ENCODE peak calls at places on chromosome 11, in six cellular contexts. F is GM12865, A is kidney epithelial cell, D is astrocyte of the spinal cord, B is lower leg skin, T is sigmoid colon. K is an unnamed sample.

GRCh38 chr11:61482513-61482912 is 26.0 kb upstream of the LRRC10B start:
- DNase-seq in D (no peak), T (no peak), F (peak; percentile 29), B (no peak), A (no peak), K (no peak)

GRCh38 chr11:73140213-73141030 is 1.7 kb downstream of the FCHSD2 start:
- DNase-seq in F (peak; percentile 56), D (peak; percentile 49), B (no peak), A (no peak), T (no peak), K (no peak)

GRCh38 chr11:62054484-62055121 is 69.2 kb upstream of the INCENP start:
- DNase-seq in B (no peak), F (peak; percentile 70), A (no peak), D (peak; percentile 20), T (peak; percentile 69), K (no peak)

GRCh38 chr11:5369793-5370192 is 13.8 kb upstream of the OR51M1 start:
- DNase-seq in A (no peak), F (peak; percentile 12), D (peak; percentile 60), B (no peak), T (no peak), K (peak; percentile 14)

GRCh38 chr11:61980783-61981541 is 13.5 kb upstream of the FTH1 start:
- DNase-seq in D (no peak), A (no peak), T (no peak), B (no peak), F (no peak), K (no peak)

GRCh38 chr11:47508595-47509555 is 44.1 kb downstream of the CELF1 start:
- DNase-seq in D (no peak), F (peak; percentile 52), A (no peak), B (no peak), T (no peak), K (no peak)

GRCh38 chr11:94759522-94759921 is 8.6 kb upstream of the AMOTL1 start:
- DNase-seq in F (no peak), A (no peak), T (no peak), B (no peak), D (no peak), K (no peak)

GRCh38 chr11:126305699-126306098 is 1.8 kb downstream of the DCPS start:
- DNase-seq in T (no peak), B (no peak), F (peak; percentile 90), D (no peak), A (no peak), K (peak; percentile 73)

GRCh38 chr11:130706572-130706971 is 209.7 kb downstream of the SNX19 start:
- DNase-seq in A (no peak), T (no peak), D (peak; percentile 68), B (no peak), F (no peak), K (no peak)

GRCh38 chr11:47711816-47712215 is 3.4 kb downstream of the AGBL2 start:
- DNase-seq in B (no peak), F (no peak), A (no peak), D (no peak), T (no peak), K (no peak)

GRCh38 chr11:102328748-102329147 is 11.5 kb downstream of the BIRC3 start:
- DNase-seq in B (no peak), A (no peak), T (no peak), F (no peak), D (no peak), K (no peak)

GRCh38 chr11:110468095-110468494 is 38.3 kb downstream of the FDX1 start:
- DNase-seq in F (no peak), D (no peak), B (no peak), T (no peak), A (no peak), K (no peak)

GRCh38 chr11:111913031-111913861 is 712 bp downstream of the HSPB2 start:
- DNase-seq in B (no peak), T (peak; percentile 73), A (no peak), D (no peak), F (no peak), K (no peak)

GRCh38 chr11:130909650-130910049 is 6.6 kb downstream of the SNX19 start:
- DNase-seq in F (no peak), B (no peak), T (no peak), A (no peak), D (peak; percentile 68), K (no peak)

GRCh38 chr11:28659716-28660348 is 551.6 kb downstream of the METTL15 start:
- DNase-seq in B (no peak), F (no peak), T (no peak), A (no peak), D (no peak), K (no peak)

GRCh38 chr11:18721576-18722292 is 4.3 kb downstream of the IGSF22 start:
- DNase-seq in D (peak; percentile 31), F (peak; percentile 58), T (no peak), B (peak; percentile 47), A (no peak), K (peak; percentile 71)

GRCh38 chr11:80782135-80782885 is 1341.5 kb upstream of the TENM4 start:
- DNase-seq in D (no peak), A (no peak), F (no peak), T (no peak), B (no peak), K (no peak)

GRCh38 chr11:61918251-61919112 is 1.1 kb upstream of the RAB3IL1 start:
- DNase-seq in F (no peak), B (peak; percentile 65), T (peak; percentile 78), D (no peak), A (no peak), K (peak; percentile 31)

GRCh38 chr11:41379084-41379483 is 80.4 kb downstream of the LRRC4C start:
- DNase-seq in F (no peak), A (no peak), T (no peak), B (no peak), D (no peak), K (no peak)

GRCh38 chr11:115576606-115577005 is 72.4 kb upstream of the CADM1 start:
- DNase-seq in T (no peak), F (no peak), D (no peak), A (no peak), B (no peak), K (no peak)

GRCh38 chr11:69913591-69914285 is 94.5 kb upstream of the FGF3 start:
- DNase-seq in D (no peak), B (no peak), F (no peak), T (peak; percentile 36), A (no peak), K (no peak)

GRCh38 chr11:107397357-107397756 is 60.3 kb downstream of the CWF19L2 start:
- DNase-seq in B (no peak), T (no peak), F (no peak), A (no peak), D (no peak), K (no peak)

GRCh38 chr11:69934861-69935494 is 115.8 kb upstream of the FGF3 start:
- DNase-seq in B (no peak), A (no peak), D (peak; percentile 29), T (peak; percentile 58), F (no peak), K (no peak)

GRCh38 chr11:9716275-9717039 is 52.6 kb downstream of the SWAP70 start:
- DNase-seq in B (no peak), T (no peak), A (no peak), D (peak; percentile 87), F (peak; percentile 89), K (peak; percentile 43)

GRCh38 chr11:10934293-10934850 is 76.5 kb upstream of the ZBED5 start:
- DNase-seq in D (no peak), T (no peak), A (no peak), B (no peak), F (no peak), K (no peak)

GRCh38 chr11:22832315-22833041 is 2.9 kb upstream of the SVIP start:
- DNase-seq in T (no peak), B (no peak), F (no peak), A (peak; percentile 2), D (no peak), K (no peak)

GRCh38 chr11:66851698-66852465 is 5.0 kb upstream of the LRFN4 start:
- DNase-seq in D (no peak), B (no peak), F (peak; percentile 48), A (no peak), T (peak; percentile 49), K (no peak)

GRCh38 chr11:102883132-102883531 is 8.3 kb upstream of the MMP12 start:
- DNase-seq in F (no peak), T (no peak), D (no peak), A (no peak), B (no peak), K (no peak)

GRCh38 chr11:78654071-78654470 is 79.4 kb upstream of the NARS2 start:
- DNase-seq in D (peak; percentile 41), B (no peak), F (no peak), T (no peak), A (no peak), K (no peak)

DNA sequence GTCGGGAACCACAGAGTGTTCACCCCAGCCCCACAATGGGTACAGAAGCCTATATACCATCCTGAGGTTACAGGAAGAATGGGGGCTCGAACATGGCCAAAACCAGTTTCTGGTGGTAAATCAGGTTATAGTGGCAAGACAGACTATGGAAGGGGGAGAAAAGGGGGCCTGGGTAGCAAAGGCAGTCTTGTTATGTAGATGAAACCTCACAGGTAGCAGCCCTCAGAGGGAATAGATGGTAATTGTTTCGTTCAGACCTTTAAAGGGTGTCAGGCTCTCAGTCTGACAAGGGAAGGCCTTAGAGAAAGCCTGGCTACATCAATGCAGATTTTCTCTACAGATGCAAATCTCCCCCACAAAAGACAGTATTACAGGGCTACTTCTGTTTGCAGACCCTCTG is 3.4 kb downstream of the CAPN1 start:
- DNase-seq in F (no peak), D (no peak), B (no peak), A (no peak), T (no peak), K (no peak)
- TF ChIP-seq CTCF in F (no peak), D (no peak), B (no peak), A (no peak), T (no peak), K (no peak)

GRCh38 chr11:8533332-8533731 is 60.7 kb downstream of the STK33 start:
- DNase-seq in D (no peak), F (peak; percentile 78), B (no peak), A (no peak), T (no peak), K (peak; percentile 51)
- TF ChIP-seq CTCF in D (no peak), F (peak; percentile 11), B (no peak), A (peak; percentile 7), T (no peak), K (peak; percentile 28)

DNA sequence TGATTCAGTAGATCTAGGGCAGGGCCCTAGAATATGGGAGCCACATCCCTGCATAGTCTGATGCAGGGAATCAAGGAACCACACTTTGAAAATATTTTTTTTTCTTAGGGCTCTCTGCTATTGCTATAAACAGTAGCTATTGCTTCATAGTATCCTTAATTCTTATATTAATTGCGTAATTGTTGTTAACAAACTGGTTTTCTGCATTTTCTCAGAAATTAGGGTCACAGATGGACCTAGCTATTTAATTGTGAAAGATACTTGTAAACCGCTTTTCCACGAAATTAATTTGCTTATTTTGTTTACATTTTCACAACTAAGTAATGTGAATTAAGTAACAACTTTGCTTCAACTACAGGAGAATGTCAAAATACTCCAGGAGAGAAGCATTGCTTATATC is 34.1 kb downstream of the NAALAD2 start:
- DNase-seq in D (no peak), T (no peak), B (no peak), F (no peak), A (no peak), K (no peak)
- TF ChIP-seq CTCF in D (no peak), T (no peak), B (no peak), F (no peak), A (no peak), K (no peak)

DNA sequence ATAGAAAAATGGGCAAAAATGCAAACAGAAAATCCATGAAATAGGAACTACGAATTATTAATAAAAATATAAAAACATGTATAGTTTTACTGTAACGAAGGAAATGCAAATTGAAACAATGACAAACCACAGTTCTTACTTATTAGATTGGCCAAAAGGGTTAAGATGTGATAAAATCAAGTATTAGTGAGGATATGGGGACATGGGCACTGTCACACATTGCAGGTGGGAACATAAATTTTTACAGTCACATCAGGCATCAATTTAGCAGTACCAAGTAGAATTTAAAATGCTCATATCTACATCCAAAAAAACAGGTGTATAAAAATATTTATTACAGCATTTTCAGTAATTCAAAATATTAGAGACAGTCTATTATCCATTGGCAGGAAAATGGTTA is 353.2 kb upstream of the API5 start:
- DNase-seq in A (no peak), B (no peak), D (no peak), F (no peak), T (no peak), K (no peak)
- TF ChIP-seq CTCF in A (no peak), B (no peak), D (no peak), F (no peak), T (no peak), K (no peak)

K was measured in GM13977.